ENCODE peak calls at places on chromosomes 12 and 14, in six cellular contexts. U, S, V, Q, I and K are unnamed samples.

GRCh38 chr12:2129076-2129475 is 76.3 kb downstream of the CACNA1C start:
- DNase-seq in U (no peak), S (no peak), V (no peak), Q (no peak), I (no peak), K (no peak)

GRCh38 chr14:60485600-60486251 is at the start of gene C14orf39:
- DNase-seq in U (no peak), S (peak; percentile 86), V (peak; percentile 34), Q (peak; percentile 73), I (no peak), K (no peak)

GRCh38 chr12:129552996-129553750 is 350.7 kb downstream of the TMEM132D start:
- DNase-seq in U (no peak), S (no peak), V (no peak), Q (peak; percentile 89), I (no peak), K (no peak)

GRCh38 chr14:104749958-104750529 is 2.9 kb upstream of the SIVA1 start:
- DNase-seq in U (no peak), S (no peak), V (no peak), Q (no peak), I (no peak), K (no peak)

GRCh38 chr12:58420496-58420895 is 479.1 kb downstream of the ATP23 start:
- DNase-seq in U (no peak), S (no peak), V (peak; percentile 32), Q (no peak), I (no peak), K (no peak)

GRCh38 chr14:64879635-64880381 is at the start of gene SPTB:
- DNase-seq in U (no peak), S (peak; percentile 90), V (no peak), Q (peak; percentile 40), I (no peak), K (no peak)

GRCh38 chr12:113248842-113249435 is 27.7 kb downstream of the TPCN1 start:
- DNase-seq in U (no peak), S (no peak), V (no peak), Q (no peak), I (no peak), K (no peak)

GRCh38 chr12:82583756-82584155 is 103.0 kb upstream of the TMTC2 start:
- DNase-seq in U (no peak), S (no peak), V (no peak), Q (no peak), I (no peak), K (no peak)

GRCh38 chr12:57477710-57478681 is 1.7 kb downstream of the ARHGAP9 start:
- DNase-seq in U (no peak), S (peak; percentile 62), V (no peak), Q (peak; percentile 82), I (no peak), K (peak; percentile 41)

GRCh38 chr12:89709994-89710872 is 1.6 kb upstream of the ATP2B1 start:
- DNase-seq in U (no peak), S (no peak), V (no peak), Q (no peak), I (no peak), K (no peak)

GRCh38 chr14:94144765-94145164 is 15.4 kb upstream of the IFI27L2 start:
- DNase-seq in U (no peak), S (no peak), V (no peak), Q (peak; percentile 60), I (no peak), K (no peak)

GRCh38 chr14:91415794-91416743 is 1.6 kb downstream of the CCDC88C start:
- DNase-seq in U (no peak), S (peak; percentile 33), V (peak; percentile 47), Q (peak; percentile 79), I (no peak), K (peak; percentile 88)

GRCh38 chr14:101880016-101880297 is 84.4 kb upstream of the DYNC1H1 start:
- DNase-seq in U (no peak), S (no peak), V (no peak), Q (no peak), I (no peak), K (no peak)

GRCh38 chr12:52063986-52064649 is 5.7 kb upstream of the ATG101 start:
- DNase-seq in U (peak; percentile 70), S (peak; percentile 53), V (peak; percentile 73), Q (no peak), I (no peak), K (no peak)

GRCh38 chr12:113693693-113694092 is 222.0 kb upstream of the LHX5 start:
- DNase-seq in U (no peak), S (no peak), V (no peak), Q (no peak), I (no peak), K (no peak)

GRCh38 chr14:32450919-32451675 is 122.0 kb downstream of the AKAP6 start:
- DNase-seq in U (no peak), S (no peak), V (no peak), Q (no peak), I (no peak), K (no peak)

GRCh38 chr14:104437703-104438102 is 141.9 kb upstream of the C14orf180 start:
- DNase-seq in U (no peak), S (no peak), V (no peak), Q (no peak), I (no peak), K (no peak)

GRCh38 chr14:27392153-27392552 is 794.3 kb upstream of the NOVA1 start:
- DNase-seq in U (no peak), S (no peak), V (peak; percentile 71), Q (no peak), I (no peak), K (no peak)

GRCh38 chr12:4448376-4448775 is 2.8 kb upstream of the FGF6 start:
- DNase-seq in U (no peak), S (no peak), V (no peak), Q (no peak), I (no peak), K (no peak)

GRCh38 chr12:123435636-123436016 is 858 bp downstream of the RILPL2 start:
- DNase-seq in U (no peak), S (no peak), V (no peak), Q (no peak), I (no peak), K (no peak)

GRCh38 chr14:97490521-97491070 is 693.4 kb downstream of the VRK1 start:
- DNase-seq in U (no peak), S (no peak), V (no peak), Q (no peak), I (no peak), K (no peak)

GRCh38 chr12:123813349-123813748 is 51.2 kb downstream of the DNAH10 start:
- DNase-seq in U (no peak), S (no peak), V (no peak), Q (no peak), I (no peak), K (no peak)

GRCh38 chr14:77181603-77182437 is at the start of gene TMEM63C:
- DNase-seq in U (peak; percentile 88), S (peak; percentile 5), V (no peak), Q (peak; percentile 16), I (peak; percentile 29), K (peak; percentile 21)

GRCh38 chr12:109738878-109739665 is 25.4 kb downstream of the FAM222A start:
- DNase-seq in U (no peak), S (no peak), V (no peak), Q (no peak), I (no peak), K (no peak)

GRCh38 chr12:71503579-71504470 is 64.2 kb downstream of the LGR5 start:
- DNase-seq in U (no peak), S (no peak), V (no peak), Q (no peak), I (no peak), K (no peak)

GRCh38 chr12:71509705-71510104 is 70.1 kb downstream of the LGR5 start:
- DNase-seq in U (no peak), S (no peak), V (no peak), Q (no peak), I (no peak), K (no peak)

GRCh38 chr12:71499834-71500233 is 60.2 kb downstream of the LGR5 start:
- DNase-seq in U (no peak), S (no peak), V (no peak), Q (no peak), I (no peak), K (no peak)

GRCh38 chr12:71504471-71504852 is 64.9 kb downstream of the LGR5 start:
- DNase-seq in U (no peak), S (no peak), V (no peak), Q (no peak), I (no peak), K (no peak)
- TF ChIP-seq MYC in U (no peak), S (no peak), V (no peak), Q (no peak), I (no peak), K (no peak)

GRCh38 chr14:69288956-69289705 is 29.2 kb downstream of the GALNT16 start:
- DNase-seq in U (no peak), S (no peak), V (no peak), Q (no peak), I (no peak), K (no peak)

GRCh38 chr14:69288001-69288771 is 28.2 kb downstream of the GALNT16 start:
- DNase-seq in U (peak; percentile 21), S (peak; percentile 23), V (peak; percentile 46), Q (no peak), I (peak; percentile 23), K (no peak)

GRCh38 chr14:69291396-69291795 is 31.4 kb downstream of the GALNT16 start:
- DNase-seq in U (no peak), S (no peak), V (no peak), Q (no peak), I (no peak), K (no peak)

GRCh38 chr14:69289811-69290520 is 30.0 kb downstream of the GALNT16 start:
- DNase-seq in U (no peak), S (no peak), V (no peak), Q (no peak), I (no peak), K (no peak)

GRCh38 chr14:69291891-69292586 is 32.1 kb downstream of the GALNT16 start:
- DNase-seq in U (no peak), S (no peak), V (no peak), Q (no peak), I (no peak), K (no peak)
- TF ChIP-seq MYC in U (no peak), S (no peak), V (no peak), Q (no peak), I (no peak), K (no peak)

GRCh38 chr12:93043192-93043876 is 114.2 kb upstream of the EEA1 start:
- DNase-seq in U (no peak), S (peak; percentile 40), V (no peak), Q (no peak), I (no peak), K (no peak)
- TF ChIP-seq MYC in U (no peak), S (no peak), V (no peak), Q (no peak), I (no peak), K (no peak)

DNA sequence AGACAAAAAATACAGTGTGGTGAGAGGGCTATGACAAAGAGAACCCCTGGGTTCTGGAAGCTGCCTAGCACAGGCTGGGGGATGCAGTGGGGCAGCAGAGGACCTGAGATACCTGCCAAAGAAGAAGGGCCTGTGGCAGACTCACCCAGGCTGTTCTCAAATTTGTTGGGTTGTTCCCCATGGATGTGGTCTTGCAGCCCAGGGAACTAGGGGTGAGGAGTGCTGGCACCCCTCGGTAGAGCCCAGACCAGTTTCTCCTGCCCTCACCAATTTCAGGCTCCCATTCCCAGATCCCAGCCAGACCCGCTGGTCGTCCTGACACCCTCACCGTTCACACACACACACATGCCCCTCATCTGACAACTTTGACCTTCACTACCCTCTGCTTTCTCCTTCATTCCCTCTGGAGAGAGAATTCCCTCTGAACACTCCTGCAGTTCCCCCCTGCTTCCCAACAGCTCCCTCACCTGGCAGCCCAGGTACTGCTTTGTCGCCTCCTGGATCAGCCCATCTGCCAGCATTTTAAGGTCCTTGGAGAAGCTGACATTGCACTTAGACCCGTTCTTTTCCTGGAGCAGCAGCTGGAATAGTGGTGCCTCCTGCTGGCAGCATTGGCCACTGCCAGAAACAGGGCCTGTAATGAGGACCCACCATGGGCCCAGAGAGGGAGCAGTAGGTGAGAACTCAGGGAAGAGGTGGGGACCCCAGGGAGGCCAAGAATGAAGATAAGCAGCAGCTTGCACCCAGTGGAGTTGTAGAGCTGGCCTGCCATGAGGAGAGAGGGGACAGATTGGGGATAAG is 5.9 kb upstream of the GDF11 start:
- DNase-seq in U (peak; percentile 86), S (peak; percentile 84), V (peak; percentile 69), Q (peak; percentile 78), I (peak; percentile 84), K (no peak)
- TF ChIP-seq MYC in U (no peak), S (peak; percentile 21), V (no peak), Q (no peak), I (no peak), K (no peak)